ENCODE peak calls at places on chromosomes 12 and 14, in five cellular contexts. One of them, this sample, is unnamed.

GRCh38 chr14:100694579-100695422 is 31.9 kb upstream of the DLK1 start:
- DNase-seq in GM12891: no peak
- DNase-seq in caudate nucleus: no peak
- DNase-seq in GM10248: no peak
- DNase-seq in right cardiac atrium: no peak
- DNase-seq in this sample: no peak

GRCh38 chr14:61609143-61609851 is 86.0 kb upstream of the HIF1A start:
- DNase-seq in GM12891: no peak
- DNase-seq in caudate nucleus: peak; percentile 22
- DNase-seq in GM10248: no peak
- DNase-seq in right cardiac atrium: peak; percentile 73
- DNase-seq in this sample: peak; percentile 63

GRCh38 chr14:66315098-66315497 is 171.1 kb upstream of the CCDC196 start:
- DNase-seq in GM12891: no peak
- DNase-seq in caudate nucleus: no peak
- DNase-seq in GM10248: no peak
- DNase-seq in right cardiac atrium: no peak
- DNase-seq in this sample: no peak

GRCh38 chr14:91128699-91129098 is 14.8 kb downstream of the DGLUCY start:
- DNase-seq in GM12891: no peak
- DNase-seq in caudate nucleus: no peak
- DNase-seq in GM10248: no peak
- DNase-seq in right cardiac atrium: no peak
- DNase-seq in this sample: no peak

GRCh38 chr12:97748298-97748697 is 285.7 kb downstream of the RMST start:
- DNase-seq in GM12891: no peak
- DNase-seq in caudate nucleus: no peak
- DNase-seq in GM10248: no peak
- DNase-seq in right cardiac atrium: no peak
- DNase-seq in this sample: no peak

GRCh38 chr14:55446833-55447232 is 6.4 kb upstream of the TBPL2 start:
- DNase-seq in GM12891: no peak
- DNase-seq in caudate nucleus: no peak
- DNase-seq in GM10248: no peak
- DNase-seq in right cardiac atrium: no peak
- DNase-seq in this sample: no peak

GRCh38 chr12:19530631-19531020 is 91.3 kb downstream of the AEBP2 start:
- DNase-seq in GM12891: no peak
- DNase-seq in caudate nucleus: no peak
- DNase-seq in GM10248: no peak
- DNase-seq in right cardiac atrium: no peak
- DNase-seq in this sample: no peak

GRCh38 chr12:9928607-9929006 is 3.6 kb downstream of the CLEC2A start:
- DNase-seq in GM12891: no peak
- DNase-seq in caudate nucleus: no peak
- DNase-seq in GM10248: no peak
- DNase-seq in right cardiac atrium: no peak
- DNase-seq in this sample: no peak